ENCODE peak calls at places on chromosomes 4 and X, in six cellular contexts. P is ovary, D is HCT116, E is right lobe of liver, O is suprapubic skin, K is upper lobe of left lung. X is an unnamed sample.

GRCh38 chr4:40149960-40150385 is 46.9 kb upstream of the RHOH start:
- DNase-seq in K (peak), D (peak), O (no peak), E (no peak), P (peak), X (no peak)

GRCh38 chr4:69823481-69824186 is 36.3 kb downstream of the SULT1E1 start:
- DNase-seq in O (no peak), P (no peak), E (peak), K (peak), D (peak), X (no peak)

GRCh38 chrX:107483976-107484726 is 34.7 kb downstream of the FRMPD3 start:
- DNase-seq in O (no peak), D (no peak), P (peak), K (no peak), E (no peak), X (no peak)

GRCh38 chr4:7679431-7679830 is 244.7 kb upstream of the PSAPL1 start:
- DNase-seq in K (no peak), E (no peak), P (no peak), O (no peak), D (no peak), X (no peak)

GRCh38 chr4:81335221-81335912 is 120.3 kb upstream of the PRKG2 start:
- DNase-seq in K (no peak), O (no peak), P (no peak), D (no peak), E (no peak), X (no peak)

GRCh38 chr4:53484911-53485459 is 106.3 kb downstream of the LNX1 start:
- DNase-seq in K (no peak), D (no peak), O (no peak), E (no peak), P (no peak), X (no peak)

GRCh38 chr4:47198791-47199190 is 167.4 kb downstream of the GABRB1 start:
- DNase-seq in K (no peak), D (no peak), O (no peak), E (no peak), P (no peak), X (no peak)

GRCh38 chr4:130110760-130111159 is 1014.8 kb downstream of the C4orf33 start:
- DNase-seq in D (no peak), K (no peak), E (no peak), O (no peak), P (no peak), X (no peak)

GRCh38 chrX:120358687-120359086 is 3.2 kb upstream of the ATP1B4 start:
- DNase-seq in D (no peak), K (no peak), O (no peak), E (no peak), P (no peak), X (no peak)

GRCh38 chr4:122674371-122674770 is 53.5 kb upstream of the IL21 start:
- DNase-seq in O (no peak), E (no peak), P (no peak), D (no peak), K (no peak), X (no peak)

GRCh38 chr4:153074501-153075255 is 129.6 kb upstream of the TRIM2 start:
- DNase-seq in D (no peak), E (no peak), P (no peak), K (no peak), O (no peak), X (no peak)

GRCh38 chr4:154583230-154583629 is 7.3 kb downstream of the FGA start:
- DNase-seq in E (no peak), K (no peak), D (no peak), O (no peak), P (no peak), X (no peak)

GRCh38 chr4:154586296-154587033 is 4.1 kb downstream of the FGA start:
- DNase-seq in D (no peak), K (no peak), O (no peak), E (no peak), P (no peak), X (no peak)

GRCh38 chr4:154583677-154584076 is 6.9 kb downstream of the FGA start:
- DNase-seq in E (no peak), D (no peak), P (no peak), O (no peak), K (no peak), X (no peak)

GRCh38 chr4:154584259-154584658 is 6.3 kb downstream of the FGA start:
- DNase-seq in P (no peak), O (no peak), D (no peak), E (no peak), K (no peak), X (no peak)

DNA sequence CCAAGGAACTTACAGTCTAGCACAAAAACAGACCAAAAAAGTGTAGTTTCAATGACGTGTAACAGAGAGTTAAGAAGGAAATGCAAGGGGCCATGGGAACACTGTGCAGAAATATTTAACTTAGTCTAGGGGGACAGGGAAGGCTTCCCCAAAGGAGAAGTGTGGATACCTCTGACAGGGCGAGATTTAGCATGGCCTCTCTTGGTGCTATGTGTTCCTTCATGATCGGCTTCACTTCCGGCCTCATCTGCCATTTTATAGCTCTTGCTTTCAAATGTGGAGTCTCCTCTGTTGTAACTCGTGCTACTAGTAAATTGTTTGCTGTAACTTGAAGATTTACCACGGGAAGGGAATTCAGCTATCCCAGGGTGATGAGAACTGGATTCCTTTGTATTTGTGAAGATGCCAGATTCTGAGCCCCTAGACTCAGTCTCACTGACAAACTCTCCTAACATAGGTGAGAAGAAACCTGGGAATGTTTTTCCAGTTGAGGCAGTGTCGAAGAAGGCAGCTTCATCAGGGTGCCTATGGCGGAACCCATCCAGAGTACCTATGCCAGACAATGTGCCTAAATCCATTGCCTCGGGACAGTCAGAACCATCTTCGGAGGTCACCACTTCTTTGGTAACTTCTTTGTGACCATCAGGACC is 5.0 kb downstream of the FGA start:
- DNase-seq in O (no peak), P (no peak), D (no peak), K (no peak), E (no peak), X (no peak)
- TF ChIP-seq POLR2A in O (no peak), P (no peak), D (no peak), K (no peak), E (peak), X (no peak)

GRCh38 chrX:153800177-153800722 is 5.8 kb downstream of the SSR4 start:
- DNase-seq in O (no peak), K (no peak), E (no peak), D (no peak), P (no peak), X (no peak)
- H3K27ac ChIP-seq in O (no peak), K (no peak), E (no peak), D (no peak), P (no peak), X (no peak)

GRCh38 chr4:102501635-102502382 is 650 bp downstream of the NFKB1 start:
- DNase-seq in P (peak), K (peak), O (peak), E (peak), D (peak), X (peak)
- TF ChIP-seq POLR2A in P (peak), K (peak), O (peak), E (peak), D (peak), X (peak)

DNA sequence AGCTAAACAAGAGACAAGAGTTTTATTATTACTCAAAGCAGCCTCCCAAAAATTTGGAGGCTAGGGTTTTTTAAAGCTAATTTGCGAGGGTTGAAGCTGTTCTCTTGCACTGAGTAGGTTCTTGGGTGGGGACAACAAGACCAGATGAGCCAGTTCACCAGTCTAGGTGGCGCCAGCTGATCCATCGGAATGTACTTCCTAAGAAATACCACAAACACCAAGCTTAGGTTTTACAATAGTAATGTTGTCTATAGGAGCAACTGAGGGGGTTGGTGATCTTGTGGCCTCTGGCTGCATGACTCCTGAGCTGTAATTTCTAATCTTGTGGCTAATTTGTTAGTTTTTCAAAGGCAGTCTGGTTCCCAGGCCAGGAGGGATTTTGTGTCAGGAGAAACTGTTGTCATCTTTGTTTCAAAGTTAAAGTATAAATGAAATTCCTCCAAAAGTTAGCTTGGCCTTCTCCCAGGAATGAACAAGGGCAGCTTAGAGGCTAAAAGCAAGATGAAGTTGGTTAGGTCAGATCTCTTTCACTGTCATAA is 130.6 kb downstream of the SLC7A11 start:
- DNase-seq in P (no peak), O (no peak), E (no peak), D (peak), K (no peak), X (no peak)
- H3K27ac ChIP-seq in P (no peak), O (no peak), E (no peak), D (no peak), K (no peak), X (no peak)

GRCh38 chr4:10459305-10459704 is 2.1 kb upstream of the ZNF518B start:
- DNase-seq in O (no peak), D (no peak), E (no peak), P (no peak), K (no peak), X (no peak)

GRCh38 chr4:10456270-10457254 is 664 bp downstream of the ZNF518B start:
- DNase-seq in O (peak), K (peak), E (peak), P (peak), D (peak), X (peak)

GRCh38 chr4:10458190-10458589 is 964 bp upstream of the ZNF518B start:
- DNase-seq in O (no peak), P (no peak), D (no peak), E (no peak), K (no peak), X (peak)

GRCh38 chr4:10455133-10455532 is 2.1 kb downstream of the ZNF518B start:
- DNase-seq in E (no peak), O (no peak), P (no peak), K (no peak), D (no peak), X (no peak)

DNA sequence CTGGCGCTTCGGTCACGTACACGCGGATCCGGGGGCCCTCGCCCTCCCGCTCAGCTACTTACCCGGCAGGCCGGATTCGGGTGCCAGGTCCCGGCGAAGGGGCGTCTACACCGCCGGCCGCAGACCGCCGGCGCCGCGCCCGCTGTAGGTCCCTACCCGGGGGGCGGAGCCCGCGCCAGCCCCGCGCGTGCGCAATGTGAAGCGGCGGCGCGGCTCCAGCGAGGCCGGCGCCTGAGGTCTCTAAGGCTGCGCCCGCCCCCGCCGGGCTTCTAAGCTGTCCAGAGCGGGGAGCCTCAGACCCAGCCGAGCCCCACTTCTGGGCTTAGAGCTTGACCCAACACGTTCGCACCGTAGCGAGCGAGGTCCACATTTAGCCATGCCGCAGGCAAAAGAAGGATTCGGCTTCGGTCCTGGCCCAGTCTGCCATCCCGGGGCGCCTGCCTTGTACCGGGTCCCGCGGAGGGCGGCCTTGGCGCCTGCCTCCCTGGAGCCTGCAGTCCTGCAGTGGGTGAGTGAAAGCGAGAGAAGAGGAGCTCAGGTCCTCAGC is at the start of gene ZNF518B:
- DNase-seq in O (peak), D (peak), K (peak), P (peak), E (peak), X (peak)
- TF ChIP-seq POLR2A in O (no peak), D (peak), K (peak), P (peak), E (peak), X (peak)

DNA sequence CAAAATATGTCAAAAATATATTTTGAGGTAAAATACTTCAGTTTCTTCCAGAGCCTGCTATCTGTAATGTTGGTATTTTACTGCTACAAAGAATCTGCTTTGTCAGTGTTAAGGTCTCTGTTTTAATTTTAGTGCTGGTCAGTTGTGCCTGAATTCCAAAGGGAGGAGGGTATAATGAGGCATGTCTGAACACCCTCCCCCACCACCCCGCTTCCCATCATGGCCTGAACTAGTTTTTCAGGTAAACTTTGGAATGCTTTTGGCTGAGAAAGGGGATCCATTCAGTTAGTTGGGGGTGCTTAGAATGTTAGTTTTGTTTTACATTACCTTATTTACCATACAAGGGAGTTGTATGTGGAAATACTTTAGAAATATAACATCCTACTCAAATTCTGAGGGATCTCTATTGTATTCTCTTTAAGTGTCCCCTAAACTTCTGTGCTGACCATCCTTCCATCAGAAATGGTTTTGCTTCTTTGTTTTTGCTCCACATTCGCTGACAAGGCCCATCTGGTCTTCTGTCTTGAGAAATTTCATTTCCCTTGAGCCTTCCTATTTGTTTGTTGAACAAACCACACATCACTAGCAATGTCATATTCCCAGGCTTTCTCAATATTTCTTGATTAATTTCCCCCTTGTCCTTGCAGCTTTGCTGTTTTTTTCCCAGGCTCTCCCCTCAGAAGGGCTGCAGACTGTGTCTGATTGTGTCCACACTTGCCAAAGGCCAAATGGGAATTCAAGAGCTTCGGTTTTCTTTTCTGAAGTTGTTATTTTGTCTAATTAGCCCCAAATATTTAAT is 158.7 kb downstream of the MID1IP1 start:
- DNase-seq in O (no peak), P (peak), D (no peak), E (no peak), K (no peak), X (no peak)
- H3K27ac ChIP-seq in O (no peak), P (no peak), D (no peak), E (no peak), K (no peak), X (no peak)

DNA sequence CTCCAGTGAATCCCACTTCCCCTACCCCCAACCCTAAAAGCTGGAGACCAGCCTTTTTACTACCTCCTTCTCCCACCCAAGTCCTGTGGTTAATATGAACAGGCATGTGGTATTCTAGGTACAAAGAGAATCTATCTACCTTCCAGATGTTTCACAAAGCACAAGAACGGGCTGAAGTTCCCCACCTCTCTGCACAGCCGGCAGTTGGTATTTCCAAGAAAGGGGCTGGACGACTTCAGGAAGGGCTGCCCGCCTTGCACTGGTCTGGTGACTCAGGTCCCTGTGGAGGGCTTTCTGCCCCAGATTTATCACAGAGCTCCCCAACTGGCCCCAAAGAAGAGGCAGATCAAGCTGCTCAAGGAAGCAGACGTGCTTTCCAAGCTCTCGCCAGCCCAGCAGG is 4.5 kb downstream of the FAM47E start:
- DNase-seq in O (no peak), P (no peak), K (no peak), D (no peak), E (no peak), X (no peak)
- TF ChIP-seq POLR2A in O (no peak), P (no peak), K (no peak), D (no peak), E (no peak), X (no peak)

DNA sequence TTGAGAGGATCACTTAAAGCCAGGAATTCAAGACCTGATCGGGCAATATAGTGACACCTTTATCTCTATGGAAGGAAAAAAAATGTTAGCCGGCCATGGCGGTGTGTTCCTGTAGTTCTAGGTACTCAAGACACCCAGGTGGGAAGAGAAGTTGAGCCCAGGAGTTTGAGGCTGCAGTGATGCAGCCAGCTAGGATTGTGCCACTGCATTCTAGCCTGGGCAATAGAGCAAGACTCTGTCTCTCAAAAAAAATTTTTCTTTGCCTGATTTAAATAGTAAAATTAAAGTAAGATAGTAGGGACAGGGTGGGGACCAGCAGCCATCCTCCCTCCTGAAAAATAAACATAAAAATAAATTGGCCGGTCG is 16.9 kb upstream of the FAM47E start:
- DNase-seq in O (no peak), P (no peak), E (no peak), K (no peak), D (no peak), X (no peak)
- H3K27ac ChIP-seq in O (peak), P (no peak), E (no peak), K (no peak), D (peak), X (no peak)

GRCh38 chrX:13688772-13689518 is at the start of gene RAB9A:
- DNase-seq in P (peak), K (peak), O (peak), E (peak), D (peak), X (peak)
- TF ChIP-seq POLR2A in P (peak), K (peak), O (peak), E (peak), D (no peak), X (peak)

DNA sequence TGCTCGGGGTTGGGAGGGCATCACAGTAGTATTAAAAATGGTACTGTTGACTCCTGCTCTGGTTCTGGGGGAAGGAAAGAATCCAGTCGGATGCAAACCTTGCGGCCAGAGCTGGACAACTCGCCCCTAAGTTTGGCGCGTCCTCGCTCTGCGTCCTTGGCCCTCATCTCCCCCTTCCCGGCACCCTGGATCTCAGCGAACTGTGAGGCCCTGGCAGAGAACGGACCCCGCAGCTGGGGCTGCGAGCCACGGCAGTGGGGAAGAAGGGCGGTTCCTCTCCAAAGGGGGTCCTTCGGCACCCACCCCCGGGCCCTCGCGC is 14.0 kb downstream of the ARHGEF6 start:
- DNase-seq in E (no peak), P (peak), K (no peak), O (no peak), D (no peak), X (no peak)
- H3K27ac ChIP-seq in E (peak), P (peak), K (peak), O (peak), D (no peak), X (peak)

X was measured in Peyer's patch.